ENCODE peak calls at places on chromosomes 3 and 15, in eight cellular contexts. One of them, this sample, is unnamed.

GRCh38 chr3:89107461-89108035 is at the start of gene EPHA3:
- DNase-seq in NB4: no peak
- DNase-seq in CD4-positive, alpha-beta T cell: peak
- DNase-seq in fibroblast of lung: peak
- DNase-seq in GM20000: peak
- DNase-seq in vagina: no peak
- DNase-seq in psoas muscle: peak
- DNase-seq in ovary: peak
- DNase-seq in this sample: peak

GRCh38 chr3:152176241-152176640 is 92.5 kb upstream of the MBNL1 start:
- DNase-seq in CD4-positive, alpha-beta T cell: no peak
- DNase-seq in psoas muscle: no peak
- DNase-seq in NB4: peak
- DNase-seq in ovary: no peak
- DNase-seq in fibroblast of lung: peak
- DNase-seq in GM20000: no peak
- DNase-seq in vagina: no peak
- DNase-seq in this sample: no peak

GRCh38 chr3:87546216-87546615 is 269.8 kb upstream of the POU1F1 start:
- DNase-seq in ovary: no peak
- DNase-seq in GM20000: no peak
- DNase-seq in psoas muscle: no peak
- DNase-seq in fibroblast of lung: no peak
- DNase-seq in NB4: no peak
- DNase-seq in CD4-positive, alpha-beta T cell: no peak
- DNase-seq in vagina: no peak
- DNase-seq in this sample: no peak

GRCh38 chr3:27349832-27350231 is 19.4 kb downstream of the NEK10 start:
- DNase-seq in vagina: no peak
- DNase-seq in fibroblast of lung: no peak
- DNase-seq in GM20000: no peak
- DNase-seq in psoas muscle: no peak
- DNase-seq in ovary: no peak
- DNase-seq in CD4-positive, alpha-beta T cell: no peak
- DNase-seq in NB4: no peak
- DNase-seq in this sample: peak

GRCh38 chr3:46717447-46718231 is at the start of gene PRSS50:
- DNase-seq in psoas muscle: no peak
- DNase-seq in fibroblast of lung: no peak
- DNase-seq in ovary: no peak
- DNase-seq in GM20000: peak
- DNase-seq in vagina: no peak
- DNase-seq in CD4-positive, alpha-beta T cell: no peak
- DNase-seq in NB4: peak
- DNase-seq in this sample: peak

GRCh38 chr15:73295630-73296286 is 73.0 kb downstream of the HCN4 start:
- DNase-seq in NB4: peak
- DNase-seq in GM20000: no peak
- DNase-seq in vagina: no peak
- DNase-seq in CD4-positive, alpha-beta T cell: no peak
- DNase-seq in ovary: no peak
- DNase-seq in psoas muscle: no peak
- DNase-seq in fibroblast of lung: no peak
- DNase-seq in this sample: no peak

GRCh38 chr3:98906230-98906629 is 4.7 kb upstream of the DCBLD2 start:
- DNase-seq in NB4: no peak
- DNase-seq in vagina: no peak
- DNase-seq in CD4-positive, alpha-beta T cell: no peak
- DNase-seq in GM20000: no peak
- DNase-seq in ovary: no peak
- DNase-seq in fibroblast of lung: peak
- DNase-seq in psoas muscle: no peak
- DNase-seq in this sample: no peak

GRCh38 chr3:128804017-128804816 is 75.2 kb upstream of the ACAD9 start:
- DNase-seq in fibroblast of lung: peak
- DNase-seq in psoas muscle: no peak
- DNase-seq in GM20000: peak
- DNase-seq in NB4: peak
- DNase-seq in vagina: no peak
- DNase-seq in CD4-positive, alpha-beta T cell: peak
- DNase-seq in ovary: no peak
- DNase-seq in this sample: peak

GRCh38 chr3:142152349-142152748 is 3.0 kb upstream of the TFDP2 start:
- DNase-seq in CD4-positive, alpha-beta T cell: no peak
- DNase-seq in fibroblast of lung: no peak
- DNase-seq in GM20000: no peak
- DNase-seq in psoas muscle: no peak
- DNase-seq in vagina: no peak
- DNase-seq in NB4: peak
- DNase-seq in ovary: no peak
- DNase-seq in this sample: peak

DNA sequence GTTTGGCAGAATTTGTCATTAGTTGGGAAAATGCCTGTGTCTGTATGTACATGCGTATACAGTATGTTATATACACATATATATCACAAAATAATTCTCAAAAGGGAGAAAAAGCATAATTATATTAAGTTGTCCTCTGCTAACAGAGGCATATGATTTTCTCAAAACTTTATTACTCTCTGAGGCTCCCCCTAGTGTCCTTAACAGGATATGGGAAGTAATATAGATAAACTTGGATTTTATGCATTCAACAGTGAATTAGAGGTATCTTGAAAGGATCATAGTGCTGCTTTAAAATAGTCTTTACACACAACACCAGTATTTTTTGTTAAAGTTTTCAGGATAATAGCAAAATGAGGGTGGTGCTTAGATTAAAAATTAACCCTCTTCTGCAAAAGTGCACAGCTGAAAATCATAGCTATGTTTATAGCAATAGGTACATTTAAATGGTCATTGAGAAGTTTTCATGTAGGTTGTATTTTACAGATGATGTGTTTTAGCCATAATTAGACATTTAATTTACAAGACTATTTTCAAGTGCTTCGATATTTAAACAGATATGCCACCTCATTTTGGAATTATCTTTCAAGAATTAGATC is 454.0 kb upstream of the ROBO2 start:
- DNase-seq in fibroblast of lung: peak
- DNase-seq in CD4-positive, alpha-beta T cell: no peak
- DNase-seq in vagina: no peak
- DNase-seq in ovary: no peak
- DNase-seq in psoas muscle: no peak
- DNase-seq in NB4: peak
- DNase-seq in GM20000: peak
- DNase-seq in this sample: no peak
- TF ChIP-seq CTCF in fibroblast of lung: peak
- TF ChIP-seq CTCF in CD4-positive, alpha-beta T cell: no peak
- TF ChIP-seq CTCF in vagina: no peak
- TF ChIP-seq CTCF in ovary: no peak
- TF ChIP-seq CTCF in psoas muscle: peak
- TF ChIP-seq CTCF in NB4: peak
- TF ChIP-seq CTCF in GM20000: peak
- TF ChIP-seq CTCF in this sample: peak

GRCh38 chr3:94308767-94309166 is 245.9 kb downstream of the NSUN3 start:
- DNase-seq in psoas muscle: no peak
- DNase-seq in vagina: no peak
- DNase-seq in fibroblast of lung: no peak
- DNase-seq in ovary: no peak
- DNase-seq in GM20000: no peak
- DNase-seq in NB4: no peak
- DNase-seq in CD4-positive, alpha-beta T cell: no peak
- DNase-seq in this sample: no peak
- TF ChIP-seq CTCF in psoas muscle: no peak
- TF ChIP-seq CTCF in vagina: no peak
- TF ChIP-seq CTCF in fibroblast of lung: no peak
- TF ChIP-seq CTCF in ovary: no peak
- TF ChIP-seq CTCF in GM20000: no peak
- TF ChIP-seq CTCF in NB4: no peak
- TF ChIP-seq CTCF in CD4-positive, alpha-beta T cell: no peak
- TF ChIP-seq CTCF in this sample: no peak

GRCh38 chr3:137511655-137512054 is 252.5 kb upstream of the SOX14 start:
- DNase-seq in CD4-positive, alpha-beta T cell: no peak
- DNase-seq in vagina: no peak
- DNase-seq in ovary: no peak
- DNase-seq in fibroblast of lung: no peak
- DNase-seq in psoas muscle: no peak
- DNase-seq in NB4: no peak
- DNase-seq in GM20000: no peak
- DNase-seq in this sample: no peak
- TF ChIP-seq CTCF in CD4-positive, alpha-beta T cell: no peak
- TF ChIP-seq CTCF in vagina: no peak
- TF ChIP-seq CTCF in ovary: no peak
- TF ChIP-seq CTCF in fibroblast of lung: no peak
- TF ChIP-seq CTCF in psoas muscle: no peak
- TF ChIP-seq CTCF in NB4: no peak
- TF ChIP-seq CTCF in GM20000: no peak
- TF ChIP-seq CTCF in this sample: no peak

GRCh38 chr3:176426371-176426770 is 770.9 kb downstream of the TBL1XR1 start:
- DNase-seq in NB4: no peak
- DNase-seq in psoas muscle: no peak
- DNase-seq in GM20000: no peak
- DNase-seq in CD4-positive, alpha-beta T cell: no peak
- DNase-seq in vagina: no peak
- DNase-seq in fibroblast of lung: no peak
- DNase-seq in ovary: no peak
- DNase-seq in this sample: no peak
- TF ChIP-seq CTCF in NB4: no peak
- TF ChIP-seq CTCF in psoas muscle: no peak
- TF ChIP-seq CTCF in GM20000: no peak
- TF ChIP-seq CTCF in CD4-positive, alpha-beta T cell: no peak
- TF ChIP-seq CTCF in vagina: no peak
- TF ChIP-seq CTCF in fibroblast of lung: no peak
- TF ChIP-seq CTCF in ovary: no peak
- TF ChIP-seq CTCF in this sample: no peak

GRCh38 chr15:44545934-44546802 is 9.2 kb downstream of the EIF3J start:
- DNase-seq in CD4-positive, alpha-beta T cell: no peak
- DNase-seq in GM20000: peak
- DNase-seq in ovary: no peak
- DNase-seq in vagina: no peak
- DNase-seq in psoas muscle: no peak
- DNase-seq in fibroblast of lung: peak
- DNase-seq in NB4: peak
- DNase-seq in this sample: peak
- TF ChIP-seq CTCF in CD4-positive, alpha-beta T cell: peak
- TF ChIP-seq CTCF in GM20000: no peak
- TF ChIP-seq CTCF in ovary: no peak
- TF ChIP-seq CTCF in vagina: no peak
- TF ChIP-seq CTCF in psoas muscle: peak
- TF ChIP-seq CTCF in fibroblast of lung: peak
- TF ChIP-seq CTCF in NB4: peak
- TF ChIP-seq CTCF in this sample: peak

GRCh38 chr15:68643216-68643830 is 64.5 kb downstream of the CORO2B start:
- DNase-seq in fibroblast of lung: no peak
- DNase-seq in NB4: no peak
- DNase-seq in vagina: no peak
- DNase-seq in GM20000: no peak
- DNase-seq in CD4-positive, alpha-beta T cell: no peak
- DNase-seq in ovary: no peak
- DNase-seq in psoas muscle: no peak
- DNase-seq in this sample: no peak

GRCh38 chr15:68644996-68645395 is 66.2 kb downstream of the CORO2B start:
- DNase-seq in CD4-positive, alpha-beta T cell: no peak
- DNase-seq in NB4: no peak
- DNase-seq in fibroblast of lung: no peak
- DNase-seq in GM20000: no peak
- DNase-seq in ovary: no peak
- DNase-seq in psoas muscle: no peak
- DNase-seq in vagina: no peak
- DNase-seq in this sample: no peak

GRCh38 chr15:68646156-68646555 is 67.4 kb downstream of the CORO2B start:
- DNase-seq in ovary: no peak
- DNase-seq in fibroblast of lung: no peak
- DNase-seq in GM20000: no peak
- DNase-seq in NB4: peak
- DNase-seq in CD4-positive, alpha-beta T cell: no peak
- DNase-seq in vagina: no peak
- DNase-seq in psoas muscle: no peak
- DNase-seq in this sample: no peak

GRCh38 chr15:68642491-68642845 is 63.7 kb downstream of the CORO2B start:
- DNase-seq in CD4-positive, alpha-beta T cell: no peak
- DNase-seq in psoas muscle: no peak
- DNase-seq in fibroblast of lung: no peak
- DNase-seq in ovary: no peak
- DNase-seq in GM20000: no peak
- DNase-seq in NB4: no peak
- DNase-seq in vagina: no peak
- DNase-seq in this sample: no peak

GRCh38 chr15:68644088-68644904 is 65.5 kb downstream of the CORO2B start:
- DNase-seq in NB4: no peak
- DNase-seq in psoas muscle: no peak
- DNase-seq in CD4-positive, alpha-beta T cell: no peak
- DNase-seq in fibroblast of lung: peak
- DNase-seq in ovary: no peak
- DNase-seq in GM20000: no peak
- DNase-seq in vagina: no peak
- DNase-seq in this sample: no peak
- TF ChIP-seq CTCF in NB4: no peak
- TF ChIP-seq CTCF in psoas muscle: no peak
- TF ChIP-seq CTCF in CD4-positive, alpha-beta T cell: no peak
- TF ChIP-seq CTCF in fibroblast of lung: peak
- TF ChIP-seq CTCF in ovary: no peak
- TF ChIP-seq CTCF in GM20000: no peak
- TF ChIP-seq CTCF in vagina: no peak
- TF ChIP-seq CTCF in this sample: no peak

GRCh38 chr3:12896206-12896697 is 54.9 kb upstream of the RPL32 start:
- DNase-seq in CD4-positive, alpha-beta T cell: no peak
- DNase-seq in vagina: no peak
- DNase-seq in fibroblast of lung: no peak
- DNase-seq in NB4: peak
- DNase-seq in GM20000: no peak
- DNase-seq in ovary: no peak
- DNase-seq in psoas muscle: peak
- DNase-seq in this sample: no peak
- TF ChIP-seq CTCF in CD4-positive, alpha-beta T cell: no peak
- TF ChIP-seq CTCF in vagina: no peak
- TF ChIP-seq CTCF in fibroblast of lung: no peak
- TF ChIP-seq CTCF in NB4: no peak
- TF ChIP-seq CTCF in GM20000: no peak
- TF ChIP-seq CTCF in ovary: no peak
- TF ChIP-seq CTCF in psoas muscle: peak
- TF ChIP-seq CTCF in this sample: no peak

GRCh38 chr15:63507878-63508818 is 3.8 kb downstream of the USP3 start:
- DNase-seq in CD4-positive, alpha-beta T cell: no peak
- DNase-seq in ovary: no peak
- DNase-seq in NB4: no peak
- DNase-seq in psoas muscle: no peak
- DNase-seq in vagina: no peak
- DNase-seq in GM20000: no peak
- DNase-seq in fibroblast of lung: no peak
- DNase-seq in this sample: no peak
- TF ChIP-seq CTCF in CD4-positive, alpha-beta T cell: no peak
- TF ChIP-seq CTCF in ovary: no peak
- TF ChIP-seq CTCF in NB4: no peak
- TF ChIP-seq CTCF in psoas muscle: no peak
- TF ChIP-seq CTCF in vagina: no peak
- TF ChIP-seq CTCF in GM20000: no peak
- TF ChIP-seq CTCF in fibroblast of lung: no peak
- TF ChIP-seq CTCF in this sample: no peak

GRCh38 chr3:45178131-45179023 is 32.2 kb upstream of the CDCP1 start:
- DNase-seq in psoas muscle: peak
- DNase-seq in NB4: no peak
- DNase-seq in CD4-positive, alpha-beta T cell: no peak
- DNase-seq in fibroblast of lung: peak
- DNase-seq in GM20000: no peak
- DNase-seq in vagina: no peak
- DNase-seq in ovary: no peak
- DNase-seq in this sample: no peak
- TF ChIP-seq CTCF in psoas muscle: no peak
- TF ChIP-seq CTCF in NB4: no peak
- TF ChIP-seq CTCF in CD4-positive, alpha-beta T cell: no peak
- TF ChIP-seq CTCF in fibroblast of lung: no peak
- TF ChIP-seq CTCF in GM20000: no peak
- TF ChIP-seq CTCF in vagina: no peak
- TF ChIP-seq CTCF in ovary: no peak
- TF ChIP-seq CTCF in this sample: no peak